ENCODE peak calls at places on chromosomes 1 and 21, in five cellular contexts. D, Q, Y, V and X are unnamed samples.

GRCh38 chr21:41477641-41478318 is 30.2 kb downstream of the TMPRSS2 start:
- DNase-seq in D (peak; percentile 75), Q (peak; percentile 76), Y (peak; percentile 45), V (peak; percentile 29), X (no peak)

GRCh38 chr1:103250441-103250861 is 142.1 kb upstream of the COL11A1 start:
- DNase-seq in D (no peak), Q (peak; percentile 2), Y (no peak), V (no peak), X (no peak)

GRCh38 chr1:237197470-237198425 is 155.8 kb downstream of the RYR2 start:
- DNase-seq in D (peak; percentile 16), Q (no peak), Y (no peak), V (no peak), X (no peak)

GRCh38 chr1:232524056-232524455 is 105.9 kb downstream of the SIPA1L2 start:
- DNase-seq in D (no peak), Q (no peak), Y (no peak), V (no peak), X (no peak)

GRCh38 chr1:51469518-51469917 is 49.5 kb downstream of the EPS15 start:
- DNase-seq in D (no peak), Q (no peak), Y (no peak), V (no peak), X (no peak)

GRCh38 chr21:44947111-44947929 is 7.5 kb downstream of the SLX9 start:
- DNase-seq in D (no peak), Q (no peak), Y (no peak), V (no peak), X (no peak)

GRCh38 chr1:89133747-89134146 is 7.8 kb upstream of the GBP2 start:
- DNase-seq in D (no peak), Q (no peak), Y (no peak), V (no peak), X (no peak)

GRCh38 chr1:25902462-25902861 is 3.8 kb downstream of the STMN1 start:
- DNase-seq in D (no peak), Q (no peak), Y (no peak), V (no peak), X (no peak)

GRCh38 chr1:234553241-234554156 is 56.5 kb downstream of the IRF2BP2 start:
- DNase-seq in D (peak; percentile 57), Q (no peak), Y (no peak), V (no peak), X (no peak)

GRCh38 chr1:2136836-2137235 is 57.7 kb downstream of the FAAP20 start:
- DNase-seq in D (no peak), Q (no peak), Y (no peak), V (no peak), X (no peak)

GRCh38 chr21:32378956-32379355 is 13.9 kb downstream of the URB1 start:
- DNase-seq in D (no peak), Q (no peak), Y (no peak), V (no peak), X (no peak)

GRCh38 chr1:107965112-107965991 is at the start of gene VAV3:
- DNase-seq in D (no peak), Q (peak; percentile 64), Y (no peak), V (peak; percentile 81), X (peak; percentile 40)

GRCh38 chr21:14766241-14766640 is 220.1 kb upstream of the SAMSN1 start:
- DNase-seq in D (no peak), Q (no peak), Y (no peak), V (peak; percentile 6), X (no peak)

GRCh38 chr1:226575436-226576390 is 27.1 kb downstream of the STUM start:
- DNase-seq in D (no peak), Q (no peak), Y (no peak), V (no peak), X (no peak)

GRCh38 chr1:113980120-113980519 is 846 bp downstream of the OLFML3 start:
- DNase-seq in D (no peak), Q (no peak), Y (no peak), V (no peak), X (no peak)

GRCh38 chr1:173948594-173948993 is 31.5 kb upstream of the SERPINC1 start:
- DNase-seq in D (no peak), Q (no peak), Y (no peak), V (no peak), X (no peak)